ENCODE peak calls at places on chromosomes 2 and 18, in eight cellular contexts. M, K, R, U, J, T, V and A are unnamed samples.

GRCh38 chr18:34787931-34788532 is 77.9 kb downstream of the DTNA start:
- DNase-seq in M (no peak), K (peak; percentile 42), R (peak; percentile 74), U (peak; percentile 48), J (peak; percentile 42), T (no peak), V (no peak), A (peak; percentile 43)

GRCh38 chr2:83103602-83104001 is 1355.5 kb downstream of the SUCLG1 start:
- DNase-seq in M (no peak), K (peak; percentile 93), R (peak; percentile 42), U (no peak), J (peak; percentile 48), T (no peak), V (no peak), A (no peak)

GRCh38 chr2:234304945-234305344 is 191.9 kb downstream of the ARL4C start:
- DNase-seq in M (no peak), K (no peak), R (peak; percentile 45), U (no peak), J (peak; percentile 54), T (peak; percentile 66), V (no peak), A (no peak)

GRCh38 chr2:109239720-109240119 is 110.7 kb downstream of the SH3RF3 start:
- DNase-seq in M (no peak), K (peak; percentile 25), R (peak; percentile 73), U (no peak), J (no peak), T (no peak), V (no peak), A (no peak)

GRCh38 chr2:108612153-108612513 is 77.9 kb downstream of the LIMS1 start:
- DNase-seq in M (no peak), K (peak; percentile 39), R (peak; percentile 88), U (no peak), J (peak; percentile 95), T (no peak), V (no peak), A (no peak)

GRCh38 chr18:74715306-74715705 is 117.6 kb downstream of the ZNF407 start:
- DNase-seq in M (no peak), K (no peak), R (no peak), U (no peak), J (no peak), T (no peak), V (no peak), A (no peak)

GRCh38 chr18:32771871-32772499 is 838 bp downstream of the KLHL14 start:
- DNase-seq in M (peak; percentile 55), K (no peak), R (no peak), U (peak; percentile 63), J (no peak), T (peak; percentile 50), V (no peak), A (peak; percentile 35)

GRCh38 chr2:218398437-218399390 is 954 bp upstream of the CTDSP1 start:
- DNase-seq in M (no peak), K (peak; percentile 34), R (peak; percentile 48), U (peak; percentile 64), J (peak; percentile 72), T (peak; percentile 39), V (peak; percentile 64), A (no peak)

GRCh38 chr2:52520646-52521045 is 1247.0 kb upstream of the CHAC2 start:
- DNase-seq in M (no peak), K (no peak), R (no peak), U (no peak), J (no peak), T (no peak), V (no peak), A (no peak)

GRCh38 chr2:240499309-240500301 is 58.2 kb downstream of the ANKMY1 start:
- DNase-seq in M (no peak), K (no peak), R (no peak), U (no peak), J (no peak), T (peak; percentile 19), V (no peak), A (no peak)

GRCh38 chr2:26011990-26012856 is 21.7 kb upstream of the RAB10 start:
- DNase-seq in M (no peak), K (peak; percentile 63), R (peak; percentile 36), U (no peak), J (peak; percentile 57), T (peak; percentile 41), V (no peak), A (peak; percentile 76)

GRCh38 chr18:55405655-55406373 is 182.2 kb downstream of the TCF4 start:
- DNase-seq in M (no peak), K (peak; percentile 94), R (peak; percentile 95), U (peak; percentile 31), J (peak; percentile 84), T (no peak), V (no peak), A (no peak)

GRCh38 chr2:121049141-121049540 is 235.9 kb downstream of the TFCP2L1 start:
- DNase-seq in M (no peak), K (no peak), R (no peak), U (no peak), J (no peak), T (no peak), V (no peak), A (no peak)

GRCh38 chr2:48109491-48110204 is 203.3 kb upstream of the FBXO11 start:
- DNase-seq in M (no peak), K (no peak), R (no peak), U (no peak), J (no peak), T (no peak), V (no peak), A (no peak)

GRCh38 chr2:1618191-1618961 is 125.9 kb downstream of the PXDN start:
- DNase-seq in M (no peak), K (no peak), R (no peak), U (no peak), J (no peak), T (no peak), V (no peak), A (no peak)

GRCh38 chr18:62457830-62458229 is 65.0 kb upstream of the ZCCHC2 start:
- DNase-seq in M (no peak), K (no peak), R (no peak), U (no peak), J (no peak), T (peak; percentile 58), V (no peak), A (no peak)

GRCh38 chr2:211306929-211307328 is 750.5 kb downstream of the CPS1 start:
- DNase-seq in M (no peak), K (no peak), R (no peak), U (no peak), J (no peak), T (no peak), V (no peak), A (no peak)

DNA sequence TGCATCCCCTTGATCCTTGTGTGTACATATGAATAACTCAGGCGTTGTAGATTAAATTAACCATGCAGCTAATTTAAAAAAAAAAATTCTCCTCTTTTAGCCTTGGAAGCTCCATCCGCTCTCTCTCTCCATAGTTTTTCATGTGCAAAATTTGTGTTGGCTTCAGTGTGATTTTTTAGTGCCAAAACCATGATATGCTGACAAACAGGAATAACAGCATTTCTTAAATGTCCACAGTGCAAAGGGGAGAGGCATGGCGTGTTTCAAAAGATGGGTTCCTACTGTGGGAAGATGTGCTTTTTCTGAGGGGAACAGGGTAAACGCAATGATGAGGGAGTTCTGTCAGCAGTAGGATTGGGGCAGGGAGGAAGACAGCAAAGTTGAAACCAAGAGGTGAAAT is 247.0 kb downstream of the ICOS start:
- DNase-seq in M (no peak), K (no peak), R (no peak), U (no peak), J (no peak), T (no peak), V (no peak), A (no peak)
- TF ChIP-seq CTCF in M (no peak), K (no peak), R (no peak), U (no peak), J (no peak), T (no peak), V (no peak), A (no peak)

GRCh38 chr2:143435112-143435511 is 305.9 kb downstream of the ARHGAP15 start:
- DNase-seq in M (no peak), K (no peak), R (no peak), U (no peak), J (no peak), T (no peak), V (no peak), A (no peak)

GRCh38 chr2:143433840-143434239 is 304.6 kb downstream of the ARHGAP15 start:
- DNase-seq in M (no peak), K (no peak), R (no peak), U (no peak), J (no peak), T (no peak), V (no peak), A (no peak)

GRCh38 chr2:143434445-143434844 is 305.2 kb downstream of the ARHGAP15 start:
- DNase-seq in M (no peak), K (no peak), R (no peak), U (no peak), J (no peak), T (no peak), V (no peak), A (no peak)

GRCh38 chr2:143431316-143431715 is 302.1 kb downstream of the ARHGAP15 start:
- DNase-seq in M (no peak), K (peak; percentile 47), R (no peak), U (no peak), J (no peak), T (no peak), V (no peak), A (no peak)

GRCh38 chr2:143433158-143433557 is 303.9 kb downstream of the ARHGAP15 start:
- DNase-seq in M (no peak), K (peak; percentile 33), R (no peak), U (no peak), J (no peak), T (no peak), V (no peak), A (no peak)
- TF ChIP-seq CTCF in M (no peak), K (peak; percentile 38), R (no peak), U (no peak), J (peak; percentile 8), T (peak; percentile 30), V (no peak), A (peak; percentile 28)

GRCh38 chr2:238238766-238239551 is 879 bp downstream of the HES6 start:
- DNase-seq in M (peak; percentile 65), K (no peak), R (no peak), U (peak; percentile 34), J (no peak), T (peak; percentile 38), V (peak; percentile 26), A (no peak)

GRCh38 chr2:238240761-238241711 is 1.2 kb upstream of the HES6 start:
- DNase-seq in M (peak; percentile 94), K (no peak), R (peak; percentile 12), U (peak; percentile 85), J (no peak), T (peak; percentile 91), V (no peak), A (peak; percentile 64)

GRCh38 chr2:238238311-238238765 is 1.5 kb downstream of the HES6 start:
- DNase-seq in M (no peak), K (no peak), R (no peak), U (no peak), J (no peak), T (no peak), V (no peak), A (no peak)

GRCh38 chr2:238239872-238240760 is at the start of gene HES6:
- DNase-seq in M (peak; percentile 95), K (peak; percentile 68), R (peak; percentile 64), U (peak; percentile 93), J (peak; percentile 84), T (peak; percentile 94), V (peak; percentile 64), A (peak; percentile 82)

GRCh38 chr2:238239552-238239871 is 326 bp downstream of the HES6 start:
- DNase-seq in M (no peak), K (no peak), R (no peak), U (peak; percentile 70), J (no peak), T (no peak), V (peak; percentile 25), A (no peak)
- TF ChIP-seq CTCF in M (no peak), K (no peak), R (no peak), U (no peak), J (no peak), T (no peak), V (no peak), A (no peak)

GRCh38 chr2:130806370-130806769 is 30.3 kb upstream of the ARHGEF4 start:
- DNase-seq in M (no peak), K (no peak), R (no peak), U (no peak), J (no peak), T (no peak), V (no peak), A (no peak)
- TF ChIP-seq CTCF in M (no peak), K (no peak), R (no peak), U (no peak), J (no peak), T (no peak), V (no peak), A (no peak)